ENCODE peak calls at places on chromosomes 6 and 20, in nine cellular contexts. One of them, this sample, is unnamed.

GRCh38 chr6:4727671-4728435 is 48.4 kb upstream of the CDYL start:
- DNase-seq in cardiac septum: no peak
- DNase-seq in M059J: peak
- DNase-seq in heart right ventricle: no peak
- DNase-seq in brain microvascular endothelial cell: no peak
- DNase-seq in type B pancreatic cell: no peak
- DNase-seq in stimulated activated naive CD8-positive, alpha-beta T cell treated with anti-CD3 and anti-CD28 coated beads, Interleukin-15, Interleukin-2, amounts not matched to agents 100 U/mL and 50 U/mL, for 24 hours: peak
- DNase-seq in NCI-H1694: peak
- DNase-seq in NCI-H2081: peak
- DNase-seq in this sample: peak

GRCh38 chr6:30881987-30882763 is 2.1 kb upstream of the DDR1 start:
- DNase-seq in type B pancreatic cell: no peak
- DNase-seq in stimulated activated naive CD8-positive, alpha-beta T cell treated with anti-CD3 and anti-CD28 coated beads, Interleukin-15, Interleukin-2, amounts not matched to agents 100 U/mL and 50 U/mL, for 24 hours: no peak
- DNase-seq in brain microvascular endothelial cell: peak
- DNase-seq in NCI-H2081: no peak
- DNase-seq in heart right ventricle: peak
- DNase-seq in NCI-H1694: no peak
- DNase-seq in M059J: no peak
- DNase-seq in cardiac septum: no peak
- DNase-seq in this sample: peak

GRCh38 chr6:51644426-51644825 is 443.0 kb downstream of the PKHD1 start:
- DNase-seq in type B pancreatic cell: no peak
- DNase-seq in brain microvascular endothelial cell: no peak
- DNase-seq in M059J: peak
- DNase-seq in heart right ventricle: no peak
- DNase-seq in NCI-H2081: no peak
- DNase-seq in stimulated activated naive CD8-positive, alpha-beta T cell treated with anti-CD3 and anti-CD28 coated beads, Interleukin-15, Interleukin-2, amounts not matched to agents 100 U/mL and 50 U/mL, for 24 hours: no peak
- DNase-seq in NCI-H1694: no peak
- DNase-seq in cardiac septum: no peak
- DNase-seq in this sample: no peak

GRCh38 chr6:44226368-44227137 is 3.2 kb downstream of the SLC29A1 start:
- DNase-seq in NCI-H1694: no peak
- DNase-seq in type B pancreatic cell: no peak
- DNase-seq in stimulated activated naive CD8-positive, alpha-beta T cell treated with anti-CD3 and anti-CD28 coated beads, Interleukin-15, Interleukin-2, amounts not matched to agents 100 U/mL and 50 U/mL, for 24 hours: no peak
- DNase-seq in cardiac septum: peak
- DNase-seq in NCI-H2081: no peak
- DNase-seq in M059J: no peak
- DNase-seq in brain microvascular endothelial cell: no peak
- DNase-seq in heart right ventricle: peak
- DNase-seq in this sample: peak

GRCh38 chr6:26116267-26116666 is 29.0 kb downstream of the HFE start:
- DNase-seq in NCI-H2081: no peak
- DNase-seq in NCI-H1694: no peak
- DNase-seq in cardiac septum: no peak
- DNase-seq in type B pancreatic cell: no peak
- DNase-seq in heart right ventricle: no peak
- DNase-seq in M059J: no peak
- DNase-seq in brain microvascular endothelial cell: no peak
- DNase-seq in stimulated activated naive CD8-positive, alpha-beta T cell treated with anti-CD3 and anti-CD28 coated beads, Interleukin-15, Interleukin-2, amounts not matched to agents 100 U/mL and 50 U/mL, for 24 hours: no peak
- DNase-seq in this sample: no peak

GRCh38 chr6:170444811-170445211 is 108.3 kb downstream of the PSMB1 start:
- DNase-seq in NCI-H2081: no peak
- DNase-seq in NCI-H1694: no peak
- DNase-seq in stimulated activated naive CD8-positive, alpha-beta T cell treated with anti-CD3 and anti-CD28 coated beads, Interleukin-15, Interleukin-2, amounts not matched to agents 100 U/mL and 50 U/mL, for 24 hours: no peak
- DNase-seq in M059J: peak
- DNase-seq in cardiac septum: peak
- DNase-seq in heart right ventricle: no peak
- DNase-seq in brain microvascular endothelial cell: no peak
- DNase-seq in type B pancreatic cell: peak
- DNase-seq in this sample: no peak

GRCh38 chr6:27867051-27867940 is 44.9 kb downstream of the OR2B2 start:
- DNase-seq in M059J: peak
- DNase-seq in type B pancreatic cell: peak
- DNase-seq in heart right ventricle: peak
- DNase-seq in stimulated activated naive CD8-positive, alpha-beta T cell treated with anti-CD3 and anti-CD28 coated beads, Interleukin-15, Interleukin-2, amounts not matched to agents 100 U/mL and 50 U/mL, for 24 hours: peak
- DNase-seq in NCI-H2081: no peak
- DNase-seq in cardiac septum: peak
- DNase-seq in NCI-H1694: no peak
- DNase-seq in brain microvascular endothelial cell: peak
- DNase-seq in this sample: peak

GRCh38 chr20:56229821-56230220 is 18.7 kb upstream of the MC3R start:
- DNase-seq in brain microvascular endothelial cell: no peak
- DNase-seq in stimulated activated naive CD8-positive, alpha-beta T cell treated with anti-CD3 and anti-CD28 coated beads, Interleukin-15, Interleukin-2, amounts not matched to agents 100 U/mL and 50 U/mL, for 24 hours: no peak
- DNase-seq in NCI-H2081: no peak
- DNase-seq in type B pancreatic cell: no peak
- DNase-seq in NCI-H1694: no peak
- DNase-seq in M059J: no peak
- DNase-seq in heart right ventricle: no peak
- DNase-seq in cardiac septum: no peak
- DNase-seq in this sample: no peak

GRCh38 chr20:36591854-36592641 is 13.5 kb upstream of the RAB5IF start:
- DNase-seq in type B pancreatic cell: no peak
- DNase-seq in cardiac septum: no peak
- DNase-seq in brain microvascular endothelial cell: no peak
- DNase-seq in M059J: peak
- DNase-seq in NCI-H2081: no peak
- DNase-seq in NCI-H1694: no peak
- DNase-seq in stimulated activated naive CD8-positive, alpha-beta T cell treated with anti-CD3 and anti-CD28 coated beads, Interleukin-15, Interleukin-2, amounts not matched to agents 100 U/mL and 50 U/mL, for 24 hours: peak
- DNase-seq in heart right ventricle: peak
- DNase-seq in this sample: peak

GRCh38 chr6:137389150-137389664 is 105.0 kb downstream of the OLIG3 start:
- DNase-seq in cardiac septum: no peak
- DNase-seq in brain microvascular endothelial cell: peak
- DNase-seq in NCI-H1694: no peak
- DNase-seq in M059J: peak
- DNase-seq in stimulated activated naive CD8-positive, alpha-beta T cell treated with anti-CD3 and anti-CD28 coated beads, Interleukin-15, Interleukin-2, amounts not matched to agents 100 U/mL and 50 U/mL, for 24 hours: peak
- DNase-seq in NCI-H2081: no peak
- DNase-seq in type B pancreatic cell: no peak
- DNase-seq in heart right ventricle: no peak
- DNase-seq in this sample: no peak

GRCh38 chr6:11412011-11412424 is 125.5 kb upstream of the TMEM170B start:
- DNase-seq in NCI-H2081: no peak
- DNase-seq in NCI-H1694: no peak
- DNase-seq in cardiac septum: no peak
- DNase-seq in brain microvascular endothelial cell: no peak
- DNase-seq in M059J: peak
- DNase-seq in stimulated activated naive CD8-positive, alpha-beta T cell treated with anti-CD3 and anti-CD28 coated beads, Interleukin-15, Interleukin-2, amounts not matched to agents 100 U/mL and 50 U/mL, for 24 hours: no peak
- DNase-seq in heart right ventricle: no peak
- DNase-seq in type B pancreatic cell: no peak
- DNase-seq in this sample: no peak

GRCh38 chr20:10551732-10552724 is 116.9 kb downstream of the SLX4IP start:
- DNase-seq in brain microvascular endothelial cell: no peak
- DNase-seq in cardiac septum: no peak
- DNase-seq in heart right ventricle: no peak
- DNase-seq in type B pancreatic cell: no peak
- DNase-seq in stimulated activated naive CD8-positive, alpha-beta T cell treated with anti-CD3 and anti-CD28 coated beads, Interleukin-15, Interleukin-2, amounts not matched to agents 100 U/mL and 50 U/mL, for 24 hours: peak
- DNase-seq in NCI-H2081: no peak
- DNase-seq in M059J: no peak
- DNase-seq in NCI-H1694: no peak
- DNase-seq in this sample: no peak